ENCODE peak calls at places on chromosomes 5 and 9, in five cellular contexts. U, R, T, L and P are unnamed samples.

GRCh38 chr9:130635721-130636647 is 28.4 kb upstream of the PRDM12 start:
- DNase-seq in T (no peak), L (no peak), R (no peak), U (no peak), P (no peak)

GRCh38 chr5:140111043-140111858 is 2.7 kb upstream of the PURA start:
- DNase-seq in U (no peak), R (no peak), T (peak), L (peak), P (peak)

GRCh38 chr9:36542355-36542754 is 30.3 kb upstream of the MELK start:
- DNase-seq in T (no peak), L (peak), U (no peak), R (no peak), P (peak)

GRCh38 chr5:179912386-179912785 is 4.7 kb upstream of the TBC1D9B start:
- DNase-seq in U (no peak), L (no peak), T (no peak), R (no peak), P (no peak)

GRCh38 chr9:105416840-105417239 is 31.0 kb upstream of the FSD1L start:
- DNase-seq in U (no peak), L (no peak), R (no peak), T (no peak), P (no peak)

GRCh38 chr9:5622019-5622418 is 6.9 kb upstream of the RIC1 start:
- DNase-seq in U (no peak), L (no peak), T (no peak), R (peak), P (no peak)

GRCh38 chr9:119004618-119004990 is 364.6 kb downstream of the BRINP1 start:
- DNase-seq in U (no peak), R (peak), L (no peak), T (no peak), P (no peak)

GRCh38 chr5:362189-362588 is 40.7 kb downstream of the AHRR start:
- DNase-seq in U (no peak), T (peak), L (no peak), R (no peak), P (no peak)

GRCh38 chr9:77752566-77752965 is 104.4 kb upstream of the GNA14 start:
- DNase-seq in L (no peak), R (peak), U (no peak), T (no peak), P (no peak)

GRCh38 chr5:99083197-99083596 is 154.4 kb upstream of the CHD1 start:
- DNase-seq in T (no peak), U (no peak), L (no peak), R (no peak), P (no peak)

GRCh38 chr9:122050167-122050566 is 42.9 kb downstream of the TTLL11 start:
- DNase-seq in R (no peak), T (no peak), U (no peak), L (no peak), P (no peak)

GRCh38 chr9:37377688-37378612 is 44.5 kb upstream of the GRHPR start:
- DNase-seq in L (no peak), T (no peak), R (no peak), U (no peak), P (no peak)

GRCh38 chr5:36060516-36060885 is 6.2 kb downstream of the UGT3A2 start:
- DNase-seq in T (no peak), U (no peak), L (peak), R (no peak), P (no peak)

GRCh38 chr9:133184971-133185370 is 21.3 kb upstream of the GBGT1 start:
- DNase-seq in U (no peak), L (peak), R (peak), T (no peak), P (no peak)

GRCh38 chr9:105413486-105414068 is 34.3 kb upstream of the FSD1L start:
- DNase-seq in T (no peak), L (peak), U (no peak), R (peak), P (peak)

GRCh38 chr5:13244151-13244550 is 700.3 kb downstream of the DNAH5 start:
- DNase-seq in L (no peak), R (no peak), T (no peak), U (no peak), P (no peak)

GRCh38 chr9:135605238-135605781 is 34.0 kb downstream of the GLT6D1 start:
- DNase-seq in R (no peak), L (no peak), T (no peak), U (no peak), P (no peak)

GRCh38 chr9:127384901-127385300 is 12.1 kb upstream of the SLC2A8 start:
- DNase-seq in T (no peak), R (no peak), L (peak), U (no peak), P (no peak)

GRCh38 chr5:175842947-175843793 is 28.2 kb upstream of the CPLX2 start:
- DNase-seq in L (peak), U (peak), R (peak), T (no peak), P (peak)

GRCh38 chr9:89929721-89930480 is 325.1 kb downstream of the GADD45G start:
- DNase-seq in U (no peak), T (no peak), L (no peak), R (peak), P (no peak)

GRCh38 chr5:95375591-95375990 is 15.6 kb upstream of the FAM81B start:
- DNase-seq in R (peak), L (no peak), U (no peak), T (no peak), P (no peak)

GRCh38 chr5:32522429-32523143 is 62.8 kb upstream of the SUB1 start:
- DNase-seq in L (no peak), U (no peak), R (peak), T (no peak), P (no peak)

GRCh38 chr9:4334439-4334838 is 34.6 kb upstream of the GLIS3 start:
- DNase-seq in T (no peak), L (peak), R (peak), U (no peak), P (peak)

GRCh38 chr9:26789959-26790358 is 102.6 kb downstream of the CAAP1 start:
- DNase-seq in U (no peak), T (no peak), R (peak), L (no peak), P (no peak)

GRCh38 chr5:130222638-130223037 is 318.4 kb downstream of the CHSY3 start:
- DNase-seq in R (no peak), U (no peak), T (no peak), L (no peak), P (no peak)

GRCh38 chr5:174318578-174318977 is 273.1 kb downstream of the NSG2 start:
- DNase-seq in U (no peak), L (no peak), R (no peak), T (no peak), P (no peak)

GRCh38 chr9:5832093-5832542 is 799 bp downstream of the ERMP1 start:
- DNase-seq in L (no peak), U (no peak), R (no peak), T (no peak), P (no peak)

GRCh38 chr5:176501333-176501732 is 35.9 kb downstream of the RNF44 start:
- DNase-seq in R (peak), U (no peak), L (no peak), T (no peak), P (no peak)

GRCh38 chr5:55407059-55407684 is 99.4 kb downstream of the MTREX start:
- DNase-seq in R (peak), L (peak), U (no peak), T (no peak), P (no peak)

GRCh38 chr9:70594546-70594945 is 180.1 kb upstream of the KLF9 start:
- DNase-seq in R (no peak), U (no peak), T (no peak), L (no peak), P (no peak)

GRCh38 chr5:27216367-27216941 is 178.1 kb upstream of the CDH9 start:
- DNase-seq in U (no peak), T (no peak), R (no peak), L (no peak), P (no peak)

GRCh38 chr5:9356306-9356942 is 189.5 kb downstream of the SEMA5A start:
- DNase-seq in T (no peak), L (no peak), R (peak), U (no peak), P (no peak)
- H3K18ac ChIP-seq in T (no peak), L (no peak), R (no peak), U (no peak), P (no peak)

DNA sequence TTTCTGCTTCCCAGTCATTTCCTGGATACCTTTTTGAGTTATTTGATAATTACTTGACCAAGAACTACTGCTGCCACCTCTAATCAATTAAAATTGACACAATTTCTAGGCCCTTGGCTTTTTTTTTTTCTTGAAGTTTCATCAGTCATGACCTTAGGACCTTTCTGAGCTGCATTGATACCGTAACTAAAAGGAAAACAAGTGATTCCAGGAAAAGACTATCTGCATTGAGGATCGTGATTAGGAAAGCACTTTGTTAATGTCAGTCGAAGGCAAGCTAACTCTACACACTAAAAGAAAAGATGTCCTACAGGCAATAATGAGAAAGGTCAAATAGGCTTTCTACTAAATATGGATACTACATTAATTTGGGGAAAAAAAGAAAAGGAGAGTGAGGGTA is 69.9 kb downstream of the ARSB start:
- DNase-seq in L (no peak), R (no peak), U (no peak), T (no peak), P (no peak)
- H2AK5ac ChIP-seq in L (no peak), R (no peak), U (no peak), T (no peak), P (no peak)

GRCh38 chr5:56761486-56761885 is 53.9 kb upstream of the MAP3K1 start:
- DNase-seq in L (no peak), U (no peak), T (no peak), R (no peak), P (no peak)
- H3K4me2 ChIP-seq in L (no peak), U (no peak), T (no peak), R (no peak), P (no peak)

DNA sequence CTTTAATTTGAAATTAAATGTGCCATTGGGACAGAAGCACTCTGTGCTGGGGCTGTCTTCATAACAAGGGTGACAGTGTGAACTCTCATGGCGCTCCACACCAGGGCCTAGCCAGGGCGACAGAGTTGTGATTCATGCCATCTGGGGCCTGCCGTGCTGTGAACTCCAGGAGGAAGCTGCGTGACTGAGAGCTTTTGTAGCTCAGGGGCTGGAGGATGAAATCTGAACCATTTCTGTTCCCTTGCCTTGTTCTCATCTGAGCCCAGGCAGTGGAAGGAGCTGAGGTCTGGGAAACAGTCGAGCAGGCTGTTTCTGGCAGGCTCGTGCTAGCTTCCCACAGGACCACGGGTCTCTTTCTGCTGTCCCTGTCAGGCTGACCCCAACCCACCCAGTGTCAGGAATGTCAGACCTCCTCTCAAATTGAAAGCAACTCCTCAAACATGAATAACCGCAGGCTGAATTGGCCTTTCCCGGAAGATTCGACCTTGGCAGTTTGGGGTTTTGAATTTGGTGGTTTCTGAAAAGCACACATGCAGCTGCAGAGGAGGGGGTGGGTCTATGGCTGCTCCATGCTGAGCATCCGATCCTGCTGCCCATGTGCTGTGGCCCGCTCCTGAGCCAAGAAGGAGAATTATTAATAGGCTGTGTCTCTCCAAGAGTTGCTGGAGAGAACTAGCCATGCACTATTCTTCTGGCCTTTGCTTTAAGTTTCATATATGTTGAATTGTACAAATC is 69.2 kb upstream of the RPS23 start:
- DNase-seq in U (no peak), T (no peak), L (no peak), R (peak), P (no peak)
- H3K18ac ChIP-seq in U (peak), T (no peak), L (no peak), R (peak), P (peak)

DNA sequence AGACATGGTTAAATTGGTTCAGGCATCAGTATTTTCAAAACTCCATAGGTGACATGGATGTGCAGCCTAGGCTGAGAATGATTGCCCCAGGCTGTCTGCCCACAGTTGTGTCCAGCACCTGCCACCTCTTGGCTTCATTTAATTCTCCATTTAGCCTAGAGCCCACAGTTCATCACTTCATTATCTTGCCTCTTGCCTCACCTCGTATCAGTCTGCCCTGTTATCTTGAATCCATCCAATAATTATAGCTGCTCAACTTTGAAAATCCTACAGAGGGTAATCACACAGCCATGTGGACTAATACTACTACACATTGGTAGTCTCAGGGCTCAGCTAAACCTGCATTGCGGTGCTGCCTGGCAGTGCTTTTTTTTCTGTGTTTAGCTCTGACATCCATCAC is 7.4 kb downstream of the UGCG start:
- DNase-seq in T (no peak), R (no peak), U (no peak), L (no peak), P (no peak)
- H2AK5ac ChIP-seq in T (no peak), R (no peak), U (no peak), L (no peak), P (no peak)

GRCh38 chr5:14504332-14504727 is 77.3 kb upstream of the OTULINL start:
- DNase-seq in T (no peak), R (no peak), L (no peak), U (no peak), P (no peak)

GRCh38 chr5:14502291-14502690 is 79.3 kb upstream of the OTULINL start:
- DNase-seq in U (no peak), L (no peak), R (no peak), T (no peak), P (no peak)

GRCh38 chr5:14503017-14503680 is 78.4 kb upstream of the OTULINL start:
- DNase-seq in T (no peak), R (no peak), L (no peak), U (no peak), P (no peak)

GRCh38 chr5:14503681-14504331 is 77.8 kb upstream of the OTULINL start:
- DNase-seq in L (no peak), R (no peak), T (no peak), U (no peak), P (no peak)

GRCh38 chr5:14501353-14502162 is 80.0 kb upstream of the OTULINL start:
- DNase-seq in T (no peak), R (no peak), U (no peak), L (no peak), P (no peak)
- H3K4me2 ChIP-seq in T (no peak), R (no peak), U (no peak), L (no peak), P (no peak)

GRCh38 chr5:157460921-157461792 is 1.1 kb downstream of the NIPAL4 start:
- DNase-seq in L (no peak), R (no peak), T (no peak), U (no peak), P (no peak)
- H3K18ac ChIP-seq in L (no peak), R (no peak), T (no peak), U (peak), P (no peak)

GRCh38 chr5:138956801-138957200 is 81.7 kb upstream of the LRRTM2 start:
- DNase-seq in U (no peak), R (no peak), L (no peak), T (no peak), P (no peak)
- H2AK5ac ChIP-seq in U (no peak), R (no peak), L (no peak), T (no peak), P (no peak)

DNA sequence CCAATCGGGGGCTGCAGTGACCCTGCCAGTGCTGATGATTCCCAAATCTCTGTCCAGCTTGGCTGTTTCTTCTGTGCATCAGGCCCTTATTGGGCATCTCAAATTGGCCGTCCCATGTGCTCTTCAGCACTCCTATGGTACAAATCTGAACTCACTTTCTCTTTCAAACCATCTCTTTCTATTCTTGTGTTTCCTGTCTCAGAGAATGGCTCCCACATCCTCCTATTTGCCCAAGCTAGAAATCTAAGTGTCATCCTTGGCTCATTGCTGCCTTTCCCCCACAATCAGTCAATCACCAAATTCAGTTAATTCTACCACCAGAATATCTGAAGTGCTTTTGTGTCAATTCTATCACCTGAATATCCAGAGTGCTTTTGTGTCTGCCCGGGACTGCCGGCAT is 336.6 kb downstream of the CWC27 start:
- DNase-seq in T (no peak), L (no peak), U (no peak), R (no peak), P (no peak)
- H3K4me2 ChIP-seq in T (no peak), L (no peak), U (no peak), R (no peak), P (no peak)

GRCh38 chr9:15513335-15513734 is 2.6 kb upstream of the PSIP1 start:
- DNase-seq in R (no peak), L (peak), U (no peak), T (peak), P (peak)

GRCh38 chr9:15510789-15511575 is at the start of gene PSIP1:
- DNase-seq in U (peak), L (peak), T (peak), R (peak), P (peak)

GRCh38 chr9:15512889-15513288 is 2.1 kb upstream of the PSIP1 start:
- DNase-seq in R (no peak), L (peak), T (no peak), U (no peak), P (peak)

GRCh38 chr9:15512204-15512603 is 1.4 kb upstream of the PSIP1 start:
- DNase-seq in T (no peak), L (peak), U (no peak), R (no peak), P (no peak)

GRCh38 chr9:15509931-15510788 is 610 bp downstream of the PSIP1 start:
- DNase-seq in L (peak), R (no peak), T (peak), U (peak), P (peak)
- H3K18ac ChIP-seq in L (peak), R (peak), T (peak), U (peak), P (peak)